ENCODE peak calls at places on chromosomes 3 and 15, in seven cellular contexts. H is AG04450, M is lower lobe of right lung, K is lung, X is heart right ventricle, Y is IMR-90, B is endodermal cell. O is an unnamed sample.

GRCh38 chr15:59366368-59367021 is 6.2 kb downstream of the MYO1E start:
- DNase-seq in H (no peak), M (no peak), K (no peak), X (no peak), Y (no peak), B (no peak), O (no peak)

GRCh38 chr15:92627014-92627413 is 28.6 kb downstream of the FAM174B start:
- DNase-seq in H (no peak), M (no peak), K (no peak), X (no peak), Y (no peak), B (no peak), O (no peak)

GRCh38 chr15:37135225-37135624 is 34.9 kb upstream of the MEIS2 start:
- DNase-seq in H (no peak), M (no peak), K (no peak), X (no peak), Y (no peak), B (peak), O (no peak)

GRCh38 chr15:64017082-64017588 is 29.1 kb downstream of the DAPK2 start:
- DNase-seq in H (no peak), M (no peak), K (no peak), X (no peak), Y (peak), B (no peak), O (no peak)

GRCh38 chr15:67127925-67128324 is 62.5 kb downstream of the SMAD3 start:
- DNase-seq in H (peak), M (no peak), K (no peak), X (no peak), Y (peak), B (peak), O (no peak)

GRCh38 chr3:45972534-45973402 is 22.9 kb downstream of the FYCO1 start:
- DNase-seq in H (peak), M (no peak), K (peak), X (no peak), Y (peak), B (no peak), O (peak)

GRCh38 chr15:42101861-42102260 is 7.5 kb upstream of the PLA2G4D start:
- DNase-seq in H (no peak), M (no peak), K (no peak), X (no peak), Y (no peak), B (no peak), O (no peak)

GRCh38 chr15:68789921-68790575 is 30.6 kb downstream of the ANP32A start:
- DNase-seq in H (no peak), M (no peak), K (no peak), X (peak), Y (peak), B (peak), O (no peak)

GRCh38 chr3:188411750-188412149 is 257.8 kb downstream of the LPP start:
- DNase-seq in H (no peak), M (no peak), K (no peak), X (no peak), Y (no peak), B (no peak), O (no peak)

GRCh38 chr3:69385033-69385722 is 710 bp downstream of the FRMD4B start:
- DNase-seq in H (no peak), M (no peak), K (no peak), X (no peak), Y (no peak), B (no peak), O (no peak)

GRCh38 chr15:57565326-57565725 is 26.4 kb upstream of the MYZAP start:
- DNase-seq in H (no peak), M (no peak), K (no peak), X (no peak), Y (peak), B (no peak), O (no peak)

GRCh38 chr15:36844453-36845094 is 255.8 kb downstream of the MEIS2 start:
- DNase-seq in H (peak), M (no peak), K (no peak), X (no peak), Y (peak), B (peak), O (peak)

GRCh38 chr15:32659340-32659831 is 17.9 kb downstream of the SCG5 start:
- DNase-seq in H (no peak), M (no peak), K (no peak), X (no peak), Y (peak), B (no peak), O (no peak)

GRCh38 chr3:16461463-16462245 is 51.8 kb downstream of the RFTN1 start:
- DNase-seq in H (no peak), M (no peak), K (no peak), X (no peak), Y (no peak), B (no peak), O (no peak)

GRCh38 chr15:29670945-29671307 is 151.3 kb downstream of the TJP1 start:
- DNase-seq in H (no peak), M (peak), K (peak), X (no peak), Y (peak), B (no peak), O (no peak)

GRCh38 chr3:188174309-188175044 is 20.5 kb downstream of the LPP start:
- DNase-seq in H (no peak), M (no peak), K (no peak), X (no peak), Y (no peak), B (no peak), O (no peak)

GRCh38 chr3:17632401-17633100 is 109.9 kb downstream of the TBC1D5 start:
- DNase-seq in H (peak), M (no peak), K (no peak), X (no peak), Y (peak), B (no peak), O (no peak)

GRCh38 chr3:66938338-66938963 is 59.7 kb upstream of the KBTBD8 start:
- DNase-seq in H (peak), M (no peak), K (peak), X (peak), Y (peak), B (peak), O (no peak)

GRCh38 chr3:184050217-184050847 is 2.5 kb upstream of the HTR3C start:
- DNase-seq in H (no peak), M (no peak), K (no peak), X (no peak), Y (no peak), B (no peak), O (no peak)

GRCh38 chr3:152350764-152351163 is 82.0 kb downstream of the MBNL1 start:
- DNase-seq in H (no peak), M (no peak), K (no peak), X (no peak), Y (no peak), B (no peak), O (no peak)

GRCh38 chr3:126782554-126782953 is 78.5 kb downstream of the CHCHD6 start:
- DNase-seq in H (peak), M (no peak), K (peak), X (no peak), Y (peak), B (no peak), O (no peak)

GRCh38 chr3:143885803-143886427 is 37.6 kb upstream of the SLC9A9 start:
- DNase-seq in H (no peak), M (no peak), K (no peak), X (no peak), Y (peak), B (peak), O (no peak)

GRCh38 chr3:140117111-140117526 is 182.1 kb downstream of the CLSTN2 start:
- DNase-seq in H (no peak), M (no peak), K (no peak), X (no peak), Y (no peak), B (no peak), O (no peak)

GRCh38 chr15:94029495-94029894 is 201.9 kb upstream of the MCTP2 start:
- DNase-seq in H (peak), M (no peak), K (no peak), X (no peak), Y (peak), B (no peak), O (no peak)

GRCh38 chr3:50010959-50011358 is 71.0 kb downstream of the RBM6 start:
- DNase-seq in H (no peak), M (no peak), K (no peak), X (no peak), Y (peak), B (no peak), O (no peak)

GRCh38 chr15:64825081-64825430 is 391 bp downstream of the PIF1 start:
- DNase-seq in H (no peak), M (no peak), K (no peak), X (no peak), Y (no peak), B (peak), O (peak)

GRCh38 chr3:71142440-71143161 is 440.9 kb downstream of the FOXP1 start:
- DNase-seq in H (no peak), M (no peak), K (no peak), X (no peak), Y (peak), B (peak), O (no peak)

GRCh38 chr3:4904801-4905695 is 74.2 kb upstream of the BHLHE40 start:
- DNase-seq in H (no peak), M (no peak), K (no peak), X (no peak), Y (peak), B (no peak), O (no peak)

DNA sequence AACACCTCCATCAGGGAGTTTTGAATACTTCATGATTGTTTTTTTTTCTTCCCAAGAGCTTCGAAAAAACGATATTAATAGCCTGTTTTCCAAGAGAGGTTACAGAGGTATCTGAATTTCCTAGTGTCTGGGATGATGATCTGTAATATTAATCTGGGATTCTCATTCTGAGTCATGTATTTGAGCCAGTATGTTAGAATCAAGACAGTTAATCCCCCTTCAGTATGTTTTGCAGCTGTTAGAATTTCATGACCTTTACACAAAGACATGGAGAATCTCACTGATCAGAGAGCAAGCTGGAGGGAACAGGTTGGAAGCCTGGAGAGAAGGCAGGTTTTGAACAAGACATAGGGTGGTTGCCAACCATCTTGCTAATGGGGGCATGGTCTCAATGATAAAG is 234.5 kb upstream of the GAP43 start:
- DNase-seq in H (no peak), M (no peak), K (no peak), X (no peak), Y (peak), B (no peak), O (no peak)
- TF ChIP-seq CTCF in H (no peak), M (no peak), K (no peak), X (no peak), Y (no peak), B (no peak), O (no peak)

GRCh38 chr3:38168988-38169363 is 3.6 kb downstream of the OXSR1 start:
- DNase-seq in H (no peak), M (no peak), K (no peak), X (no peak), Y (peak), B (no peak), O (no peak)
- H3K27ac ChIP-seq in H (peak), M (no peak), K (no peak), X (no peak), Y (no peak), B (no peak), O (no peak)

GRCh38 chr15:72796210-72796514 is 12.6 kb upstream of the ADPGK start:
- DNase-seq in H (no peak), M (no peak), K (no peak), X (no peak), Y (no peak), B (no peak), O (no peak)
- H3K4me3 ChIP-seq in H (no peak), M (peak), K (no peak), X (no peak), Y (no peak), B (peak), O (peak)

GRCh38 chr3:24968076-24968475 is 460.0 kb upstream of the RARB start:
- DNase-seq in H (no peak), M (no peak), K (no peak), X (no peak), Y (no peak), B (no peak), O (no peak)

GRCh38 chr3:24965706-24966105 is 462.4 kb upstream of the RARB start:
- DNase-seq in H (no peak), M (no peak), K (no peak), X (no peak), Y (no peak), B (no peak), O (no peak)

GRCh38 chr3:24958910-24959447 is 464.3 kb upstream of the THRB start:
- DNase-seq in H (no peak), M (no peak), K (no peak), X (no peak), Y (no peak), B (no peak), O (no peak)

GRCh38 chr3:24963762-24964625 is 464.1 kb upstream of the RARB start:
- DNase-seq in H (no peak), M (no peak), K (no peak), X (no peak), Y (peak), B (no peak), O (no peak)
- TF ChIP-seq CTCF in H (peak), M (peak), K (no peak), X (peak), Y (peak), B (peak), O (peak)

GRCh38 chr15:72199721-72200212 is 2.2 kb upstream of the GRAMD2A start:
- DNase-seq in H (peak), M (peak), K (peak), X (peak), Y (peak), B (peak), O (peak)
- H3K27ac ChIP-seq in H (peak), M (peak), K (no peak), X (peak), Y (no peak), B (no peak), O (no peak)

DNA sequence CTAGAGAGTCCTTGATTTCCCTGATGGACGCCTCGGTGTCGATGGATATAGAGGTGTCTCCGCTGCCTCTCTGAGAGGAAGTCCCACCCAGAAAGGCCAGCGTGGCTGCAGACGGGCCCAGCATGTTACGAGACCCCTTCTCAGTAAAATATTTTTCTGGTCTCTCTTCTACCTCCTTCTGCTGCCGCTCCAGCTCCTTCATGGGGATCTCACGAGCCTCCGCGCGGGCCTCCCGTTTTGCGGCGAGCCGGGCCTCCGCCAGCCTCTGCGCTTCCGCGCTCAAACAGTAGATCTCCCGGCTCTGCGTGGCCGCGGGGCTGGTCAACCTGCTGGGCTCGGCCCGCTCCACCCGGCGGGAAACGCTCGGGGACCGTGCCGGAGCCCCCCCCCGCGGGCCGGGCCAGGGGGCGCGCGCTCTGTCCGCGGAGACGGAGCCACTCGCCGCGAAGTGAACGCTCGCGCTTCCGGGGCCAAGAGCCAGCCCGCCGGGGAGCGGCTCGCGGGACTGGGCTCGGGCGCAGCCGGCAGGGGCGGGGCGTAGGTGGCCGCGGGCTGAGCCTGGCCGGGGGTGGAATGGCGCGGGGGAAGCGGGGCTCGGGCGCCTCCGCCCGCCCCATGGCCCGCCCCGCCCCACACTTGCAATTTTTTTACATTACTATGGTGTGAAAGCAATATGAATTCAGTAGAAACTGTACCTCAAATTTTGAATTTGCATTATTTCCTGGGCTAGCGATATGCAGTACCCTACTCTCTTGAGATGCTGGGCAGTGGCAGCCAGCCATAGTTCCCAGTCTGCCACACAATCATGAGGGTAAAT is 10.2 kb upstream of the KCNMB3 start:
- DNase-seq in H (peak), M (peak), K (peak), X (peak), Y (peak), B (peak), O (peak)
- H3K4me3 ChIP-seq in H (peak), M (peak), K (peak), X (peak), Y (peak), B (peak), O (peak)

GRCh38 chr15:80445300-80446041 is 41.3 kb downstream of the ARNT2 start:
- DNase-seq in H (no peak), M (no peak), K (no peak), X (no peak), Y (no peak), B (no peak), O (no peak)

GRCh38 chr15:80449825-80450224 is 45.6 kb downstream of the ARNT2 start:
- DNase-seq in H (no peak), M (no peak), K (no peak), X (no peak), Y (no peak), B (no peak), O (no peak)

GRCh38 chr15:80442728-80443403 is 38.7 kb downstream of the ARNT2 start:
- DNase-seq in H (no peak), M (no peak), K (no peak), X (no peak), Y (no peak), B (no peak), O (no peak)

GRCh38 chr15:80440024-80440423 is 35.8 kb downstream of the ARNT2 start:
- DNase-seq in H (no peak), M (no peak), K (no peak), X (no peak), Y (no peak), B (no peak), O (no peak)

GRCh38 chr15:80444680-80445251 is 40.6 kb downstream of the ARNT2 start:
- DNase-seq in H (no peak), M (no peak), K (no peak), X (no peak), Y (no peak), B (no peak), O (no peak)
- TF ChIP-seq CTCF in H (no peak), M (no peak), K (no peak), X (no peak), Y (no peak), B (no peak), O (no peak)

GRCh38 chr15:45375836-45376235 is 2.5 kb downstream of the GATM start:
- DNase-seq in H (no peak), M (no peak), K (no peak), X (no peak), Y (no peak), B (no peak), O (no peak)
- H3K27ac ChIP-seq in H (no peak), M (no peak), K (no peak), X (no peak), Y (no peak), B (no peak), O (peak)

GRCh38 chr15:101052031-101052620 is 133.0 kb downstream of the LRRK1 start:
- DNase-seq in H (no peak), M (no peak), K (no peak), X (no peak), Y (no peak), B (peak), O (peak)

GRCh38 chr15:101051291-101052030 is 132.3 kb downstream of the LRRK1 start:
- DNase-seq in H (no peak), M (no peak), K (peak), X (peak), Y (no peak), B (peak), O (peak)

GRCh38 chr15:101049856-101050646 is 130.9 kb downstream of the LRRK1 start:
- DNase-seq in H (no peak), M (no peak), K (peak), X (peak), Y (no peak), B (peak), O (peak)

GRCh38 chr15:101049282-101049681 is 130.1 kb downstream of the LRRK1 start:
- DNase-seq in H (no peak), M (no peak), K (no peak), X (no peak), Y (no peak), B (peak), O (peak)

DNA sequence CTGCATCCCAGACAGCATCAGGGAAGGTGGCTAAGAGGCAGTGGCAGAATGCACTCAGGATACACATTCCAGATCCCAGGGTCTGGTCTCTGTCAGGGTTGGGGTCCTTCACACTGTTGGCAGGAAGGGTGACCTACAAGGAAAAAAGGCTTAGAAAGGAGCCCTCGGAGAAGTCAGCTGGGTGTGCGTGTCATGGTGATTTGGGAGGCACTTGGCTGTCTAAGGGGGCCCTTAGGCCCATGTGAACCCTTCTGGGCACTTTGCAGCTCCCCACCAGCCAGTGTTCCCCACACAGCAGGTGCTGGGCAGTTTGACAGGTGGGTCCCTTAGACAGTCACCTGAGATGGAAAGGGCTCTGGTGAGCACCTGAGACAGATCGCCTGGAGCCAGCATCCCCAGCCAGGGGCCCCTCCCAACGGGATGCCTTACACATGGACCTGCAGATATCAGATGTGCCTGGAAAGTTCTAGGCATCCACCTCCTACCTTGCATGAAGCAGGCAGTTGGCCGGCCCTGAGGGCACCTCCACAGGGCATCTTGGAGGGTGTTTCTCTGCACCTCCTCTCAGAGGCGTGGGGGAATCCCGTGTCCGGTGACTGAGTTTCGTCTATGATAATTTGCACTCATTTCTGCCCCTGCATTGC is 131.6 kb downstream of the LRRK1 start:
- DNase-seq in H (no peak), M (no peak), K (peak), X (no peak), Y (no peak), B (peak), O (peak)
- H3K4me3 ChIP-seq in H (no peak), M (no peak), K (no peak), X (no peak), Y (no peak), B (no peak), O (no peak)

O was measured in sigmoid colon.